ENCODE peak calls at places on chromosomes 13 and 19, in ten cellular contexts. One of them, this sample, is unnamed.

GRCh38 chr19:18425515-18426415 is 6.6 kb downstream of the SSBP4 start:
- DNase-seq in heart right ventricle: peak; percentile 75
- DNase-seq in tibial nerve: no peak
- DNase-seq in left lung: peak; percentile 70
- DNase-seq in AG04450: no peak
- DNase-seq in lung: no peak
- DNase-seq in A549: no peak
- DNase-seq in glutamatergic neuron: no peak
- DNase-seq in breast epithelium: no peak
- DNase-seq in left ventricle myocardium inferior: peak; percentile 78
- DNase-seq in this sample: no peak

GRCh38 chr13:90622547-90622946 is 724.9 kb upstream of the MIR17HG start:
- DNase-seq in left lung: no peak
- DNase-seq in breast epithelium: no peak
- DNase-seq in AG04450: no peak
- DNase-seq in lung: no peak
- DNase-seq in A549: no peak
- DNase-seq in tibial nerve: no peak
- DNase-seq in left ventricle myocardium inferior: no peak
- DNase-seq in heart right ventricle: no peak
- DNase-seq in glutamatergic neuron: no peak
- DNase-seq in this sample: no peak

GRCh38 chr19:20078696-20079095 is 896 bp downstream of the ZNF90 start:
- DNase-seq in tibial nerve: peak; percentile 16
- DNase-seq in glutamatergic neuron: peak; percentile 48
- DNase-seq in left ventricle myocardium inferior: peak; percentile 18
- DNase-seq in breast epithelium: no peak
- DNase-seq in AG04450: no peak
- DNase-seq in A549: no peak
- DNase-seq in left lung: peak; percentile 82
- DNase-seq in heart right ventricle: no peak
- DNase-seq in lung: peak; percentile 32
- DNase-seq in this sample: no peak

GRCh38 chr13:70523622-70524021 is 415.4 kb upstream of the KLHL1 start:
- DNase-seq in breast epithelium: no peak
- DNase-seq in left lung: no peak
- DNase-seq in glutamatergic neuron: no peak
- DNase-seq in lung: no peak
- DNase-seq in A549: no peak
- DNase-seq in tibial nerve: peak; percentile 10
- DNase-seq in left ventricle myocardium inferior: no peak
- DNase-seq in heart right ventricle: no peak
- DNase-seq in AG04450: no peak
- DNase-seq in this sample: no peak

GRCh38 chr13:53110614-53111013 is 82.0 kb downstream of the OLFM4 start:
- DNase-seq in left ventricle myocardium inferior: no peak
- DNase-seq in AG04450: no peak
- DNase-seq in lung: no peak
- DNase-seq in left lung: no peak
- DNase-seq in glutamatergic neuron: no peak
- DNase-seq in breast epithelium: no peak
- DNase-seq in heart right ventricle: no peak
- DNase-seq in tibial nerve: no peak
- DNase-seq in A549: no peak
- DNase-seq in this sample: no peak

GRCh38 chr13:30905932-30906383 is at the start of gene MEDAG:
- DNase-seq in tibial nerve: peak; percentile 89
- DNase-seq in lung: peak; percentile 57
- DNase-seq in AG04450: no peak
- DNase-seq in left ventricle myocardium inferior: peak; percentile 85
- DNase-seq in A549: no peak
- DNase-seq in left lung: peak; percentile 80
- DNase-seq in breast epithelium: peak; percentile 37
- DNase-seq in glutamatergic neuron: peak; percentile 27
- DNase-seq in heart right ventricle: peak; percentile 79
- DNase-seq in this sample: no peak

GRCh38 chr13:26024558-26024957 is 27.3 kb downstream of the SHISA2 start:
- DNase-seq in glutamatergic neuron: no peak
- DNase-seq in AG04450: no peak
- DNase-seq in left lung: no peak
- DNase-seq in left ventricle myocardium inferior: no peak
- DNase-seq in A549: no peak
- DNase-seq in heart right ventricle: no peak
- DNase-seq in breast epithelium: no peak
- DNase-seq in lung: no peak
- DNase-seq in tibial nerve: no peak
- DNase-seq in this sample: no peak

GRCh38 chr19:47854459-47854858 is 4.6 kb upstream of the TPRX2 start:
- DNase-seq in lung: no peak
- DNase-seq in breast epithelium: no peak
- DNase-seq in tibial nerve: no peak
- DNase-seq in glutamatergic neuron: no peak
- DNase-seq in A549: no peak
- DNase-seq in left ventricle myocardium inferior: no peak
- DNase-seq in AG04450: no peak
- DNase-seq in heart right ventricle: no peak
- DNase-seq in left lung: no peak
- DNase-seq in this sample: no peak

GRCh38 chr13:69970521-69970920 is 137.1 kb upstream of the ATXN8OS start:
- DNase-seq in lung: no peak
- DNase-seq in tibial nerve: no peak
- DNase-seq in left ventricle myocardium inferior: no peak
- DNase-seq in A549: no peak
- DNase-seq in left lung: no peak
- DNase-seq in breast epithelium: no peak
- DNase-seq in heart right ventricle: no peak
- DNase-seq in glutamatergic neuron: no peak
- DNase-seq in AG04450: no peak
- DNase-seq in this sample: no peak

DNA sequence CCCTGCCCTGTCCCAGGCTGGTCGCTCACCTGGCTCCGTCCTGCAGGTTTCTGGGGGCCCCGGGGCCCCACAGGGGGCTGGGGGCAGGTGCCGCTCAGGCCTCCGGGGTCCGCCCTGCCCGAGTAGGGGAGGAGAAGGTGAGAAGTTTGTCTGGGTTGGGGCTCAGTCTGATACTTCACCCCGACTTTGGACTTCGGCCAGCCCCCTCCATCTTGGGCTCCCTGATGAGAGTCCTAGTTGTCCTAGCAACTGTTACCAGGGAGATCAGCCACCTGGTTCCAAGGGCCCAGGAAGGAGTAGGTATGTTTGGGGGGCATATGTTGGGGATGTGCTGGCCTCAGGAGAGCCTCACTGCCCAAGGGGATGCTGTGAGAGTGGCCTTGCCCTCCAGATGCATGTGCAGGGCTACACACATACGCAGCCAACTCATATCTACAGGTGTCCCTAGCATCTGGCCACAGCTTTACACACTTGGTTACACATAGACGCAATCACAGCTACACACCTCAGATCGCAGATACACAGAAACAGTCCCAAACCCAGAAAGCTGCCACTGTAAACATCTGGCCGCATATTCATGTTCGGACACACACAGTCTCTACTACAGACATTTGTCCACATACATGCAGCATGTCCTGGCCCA is 3.4 kb downstream of the NUMBL start:
- DNase-seq in heart right ventricle: no peak
- DNase-seq in A549: no peak
- DNase-seq in left lung: peak; percentile 69
- DNase-seq in glutamatergic neuron: no peak
- DNase-seq in left ventricle myocardium inferior: no peak
- DNase-seq in tibial nerve: no peak
- DNase-seq in lung: no peak
- DNase-seq in AG04450: no peak
- DNase-seq in breast epithelium: no peak
- DNase-seq in this sample: no peak
- TF ChIP-seq CTCF in heart right ventricle: no peak
- TF ChIP-seq CTCF in A549: no peak
- TF ChIP-seq CTCF in left lung: no peak
- TF ChIP-seq CTCF in glutamatergic neuron: no peak
- TF ChIP-seq CTCF in left ventricle myocardium inferior: no peak
- TF ChIP-seq CTCF in tibial nerve: no peak
- TF ChIP-seq CTCF in lung: no peak
- TF ChIP-seq CTCF in AG04450: no peak
- TF ChIP-seq CTCF in breast epithelium: no peak
- TF ChIP-seq CTCF in this sample: no peak

DNA sequence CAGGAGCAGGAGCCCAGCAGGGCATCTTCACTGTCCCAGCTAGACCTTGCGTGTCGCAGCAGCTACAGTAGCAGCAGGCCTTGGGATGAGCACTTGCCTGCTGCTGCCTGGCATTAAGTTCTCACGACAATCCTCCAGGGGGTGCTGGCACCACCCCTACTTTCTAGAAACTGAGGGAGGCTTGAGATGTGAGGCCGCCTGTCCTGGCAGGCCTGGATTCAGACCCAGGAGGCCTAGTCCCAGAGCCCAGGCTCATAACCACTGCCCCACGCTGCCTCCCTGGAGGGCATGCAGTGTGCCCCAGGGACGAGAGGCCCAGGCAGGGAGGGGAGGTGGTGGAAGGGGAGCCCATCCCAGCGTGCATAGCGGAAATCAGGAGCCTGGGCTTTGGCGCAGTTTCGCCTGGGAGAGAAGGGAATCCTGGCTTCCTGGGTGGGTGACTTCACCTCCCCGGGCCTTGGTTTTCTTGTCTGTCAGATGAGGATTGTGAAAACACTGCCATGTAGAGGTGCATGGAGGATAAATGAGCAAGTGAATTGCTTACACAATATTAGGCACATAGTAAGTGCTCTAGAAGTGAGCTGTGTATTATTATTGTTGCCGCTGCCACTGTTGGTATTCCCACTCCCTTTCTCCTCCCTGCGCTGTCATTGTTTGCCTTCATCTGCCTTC is 26.1 kb downstream of the PPP5C start:
- DNase-seq in tibial nerve: no peak
- DNase-seq in A549: peak; percentile 86
- DNase-seq in left ventricle myocardium inferior: no peak
- DNase-seq in left lung: peak; percentile 69
- DNase-seq in breast epithelium: no peak
- DNase-seq in AG04450: no peak
- DNase-seq in heart right ventricle: no peak
- DNase-seq in glutamatergic neuron: no peak
- DNase-seq in lung: no peak
- DNase-seq in this sample: no peak
- TF ChIP-seq CTCF in tibial nerve: no peak
- TF ChIP-seq CTCF in A549: peak; percentile 54
- TF ChIP-seq CTCF in left ventricle myocardium inferior: peak; percentile 21
- TF ChIP-seq CTCF in left lung: no peak
- TF ChIP-seq CTCF in breast epithelium: no peak
- TF ChIP-seq CTCF in AG04450: peak; percentile 50
- TF ChIP-seq CTCF in heart right ventricle: no peak
- TF ChIP-seq CTCF in glutamatergic neuron: peak; percentile 34
- TF ChIP-seq CTCF in lung: no peak
- TF ChIP-seq CTCF in this sample: no peak

GRCh38 chr13:32038353-32038752 is 6.8 kb downstream of the FRY start:
- DNase-seq in left lung: no peak
- DNase-seq in AG04450: no peak
- DNase-seq in glutamatergic neuron: no peak
- DNase-seq in left ventricle myocardium inferior: no peak
- DNase-seq in breast epithelium: no peak
- DNase-seq in A549: no peak
- DNase-seq in lung: no peak
- DNase-seq in heart right ventricle: no peak
- DNase-seq in tibial nerve: no peak
- DNase-seq in this sample: no peak

GRCh38 chr13:32037471-32037870 is 5.9 kb downstream of the FRY start:
- DNase-seq in left lung: no peak
- DNase-seq in lung: no peak
- DNase-seq in heart right ventricle: no peak
- DNase-seq in tibial nerve: no peak
- DNase-seq in glutamatergic neuron: no peak
- DNase-seq in A549: no peak
- DNase-seq in left ventricle myocardium inferior: no peak
- DNase-seq in breast epithelium: no peak
- DNase-seq in AG04450: no peak
- DNase-seq in this sample: no peak

GRCh38 chr13:32039488-32040013 is 8.0 kb downstream of the FRY start:
- DNase-seq in left lung: no peak
- DNase-seq in left ventricle myocardium inferior: no peak
- DNase-seq in A549: no peak
- DNase-seq in heart right ventricle: no peak
- DNase-seq in breast epithelium: no peak
- DNase-seq in tibial nerve: no peak
- DNase-seq in glutamatergic neuron: no peak
- DNase-seq in lung: no peak
- DNase-seq in AG04450: no peak
- DNase-seq in this sample: no peak

GRCh38 chr13:32040052-32040642 is 8.6 kb downstream of the FRY start:
- DNase-seq in A549: no peak
- DNase-seq in lung: no peak
- DNase-seq in left lung: no peak
- DNase-seq in heart right ventricle: no peak
- DNase-seq in AG04450: no peak
- DNase-seq in glutamatergic neuron: no peak
- DNase-seq in tibial nerve: no peak
- DNase-seq in left ventricle myocardium inferior: no peak
- DNase-seq in breast epithelium: no peak
- DNase-seq in this sample: no peak

DNA sequence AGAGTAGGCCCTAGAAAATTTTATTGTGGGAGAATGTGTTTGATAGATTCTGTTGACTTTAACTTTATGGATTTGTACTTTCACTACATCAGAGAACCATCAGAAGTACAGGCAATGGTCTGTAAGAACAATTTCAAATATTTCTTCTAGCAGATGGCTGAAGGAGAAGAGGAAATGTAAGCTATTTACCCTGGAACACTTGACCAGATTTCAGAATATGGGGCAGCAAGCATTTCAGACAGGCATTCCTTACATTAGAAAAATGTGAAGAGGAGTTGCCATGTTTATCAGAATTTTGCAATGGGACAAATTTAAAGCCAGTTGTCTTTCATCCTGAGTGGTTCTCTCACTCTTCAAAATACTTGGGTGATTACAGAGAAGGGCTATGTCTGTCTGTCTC is 7.5 kb downstream of the FRY start:
- DNase-seq in heart right ventricle: no peak
- DNase-seq in breast epithelium: no peak
- DNase-seq in AG04450: no peak
- DNase-seq in left lung: no peak
- DNase-seq in A549: no peak
- DNase-seq in tibial nerve: no peak
- DNase-seq in left ventricle myocardium inferior: no peak
- DNase-seq in lung: no peak
- DNase-seq in glutamatergic neuron: no peak
- DNase-seq in this sample: no peak
- TF ChIP-seq CTCF in heart right ventricle: no peak
- TF ChIP-seq CTCF in breast epithelium: no peak
- TF ChIP-seq CTCF in AG04450: no peak
- TF ChIP-seq CTCF in left lung: no peak
- TF ChIP-seq CTCF in A549: no peak
- TF ChIP-seq CTCF in tibial nerve: no peak
- TF ChIP-seq CTCF in left ventricle myocardium inferior: no peak
- TF ChIP-seq CTCF in lung: no peak
- TF ChIP-seq CTCF in glutamatergic neuron: no peak
- TF ChIP-seq CTCF in this sample: no peak

DNA sequence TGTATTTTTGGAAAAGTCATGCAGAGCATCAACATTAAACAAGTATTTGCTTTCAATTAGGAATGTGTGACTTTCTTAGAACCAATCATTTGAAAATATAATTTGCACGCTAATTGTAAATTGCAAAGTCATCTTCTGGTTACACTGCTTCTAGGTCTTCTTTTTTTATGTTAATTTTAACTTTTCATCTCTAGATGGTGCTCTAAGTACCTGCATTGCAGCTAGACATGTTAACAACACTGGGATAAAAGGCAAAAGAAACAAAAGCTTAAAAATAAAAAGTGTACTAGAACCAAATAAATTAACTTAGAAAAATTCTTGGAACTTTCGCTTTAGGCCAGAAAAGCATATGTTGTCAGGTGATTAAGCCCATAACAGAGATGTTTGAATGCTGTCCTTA is 2758.2 kb downstream of the PCDH9 start:
- DNase-seq in left lung: no peak
- DNase-seq in lung: no peak
- DNase-seq in AG04450: peak; percentile 11
- DNase-seq in heart right ventricle: no peak
- DNase-seq in left ventricle myocardium inferior: no peak
- DNase-seq in A549: peak; percentile 11
- DNase-seq in glutamatergic neuron: no peak
- DNase-seq in breast epithelium: no peak
- DNase-seq in tibial nerve: no peak
- DNase-seq in this sample: no peak
- TF ChIP-seq CTCF in left lung: no peak
- TF ChIP-seq CTCF in lung: no peak
- TF ChIP-seq CTCF in AG04450: peak; percentile 67
- TF ChIP-seq CTCF in heart right ventricle: peak; percentile 52
- TF ChIP-seq CTCF in left ventricle myocardium inferior: no peak
- TF ChIP-seq CTCF in A549: peak; percentile 57
- TF ChIP-seq CTCF in glutamatergic neuron: no peak
- TF ChIP-seq CTCF in breast epithelium: no peak
- TF ChIP-seq CTCF in tibial nerve: peak; percentile 30
- TF ChIP-seq CTCF in this sample: no peak